ENCODE peak calls at places on chromosomes 2 and 18, in five cellular contexts. N is T-cell; M is DMS153; G is activated T-helper 9 cell treated with anti-CD3 and anti-CD28 coated beads, Interleukin-2, amount 50 U/mL, for 16 hours; U is stimulated activated CD4-positive, alpha-beta T cell treated with anti-CD3 and anti-CD28 coated beads, Interleukin-15, amount 100 ng/mL, for 24 hours. S is an unnamed sample.
A peak's percentile ranks its signal among the peaks of the same experiment; 100 is the strongest.

GRCh38 chr2:86199834-86200177 is 549 bp downstream of the MRPL35 start:
- DNase-seq in N (no peak), M (no peak), G (no peak), U (no peak), S (no peak)

GRCh38 chr18:27581261-27581904 is 396.3 kb upstream of the CHST9 start:
- DNase-seq in G (no peak), M (no peak), N (no peak), U (no peak), S (no peak)

GRCh38 chr18:23740105-23740830 is 51.0 kb downstream of the LAMA3 start:
- DNase-seq in M (no peak), N (no peak), G (no peak), U (no peak), S (peak; percentile 81)

GRCh38 chr2:70125498-70125898 is 38.2 kb downstream of the PCBP1 start:
- DNase-seq in G (no peak), U (no peak), M (no peak), N (no peak), S (no peak)

GRCh38 chr18:46190667-46191066 is 86.5 kb downstream of the HAUS1 start:
- DNase-seq in G (no peak), N (no peak), M (no peak), U (no peak), S (no peak)

GRCh38 chr2:395886-396285 is 108.0 kb upstream of the ALKAL2 start:
- DNase-seq in M (no peak), N (no peak), G (no peak), U (no peak), S (no peak)

GRCh38 chr2:224073676-224074075 is 34.6 kb upstream of the SERPINE2 start:
- DNase-seq in G (no peak), N (no peak), M (no peak), U (no peak), S (no peak)

GRCh38 chr2:140600116-140600515 is 1530.7 kb downstream of the LRP1B start:
- DNase-seq in M (no peak), N (no peak), G (no peak), U (no peak), S (no peak)

GRCh38 chr2:179917272-179917671 is 55.9 kb upstream of the ZNF385B start:
- DNase-seq in M (no peak), U (no peak), G (no peak), N (no peak), S (peak; percentile 2)

GRCh38 chr2:228875152-228875875 is 395.8 kb downstream of the PID1 start:
- DNase-seq in U (no peak), M (no peak), G (no peak), N (no peak), S (no peak)

GRCh38 chr2:100793982-100794381 is 26.0 kb upstream of the NPAS2 start:
- DNase-seq in U (no peak), N (no peak), M (no peak), G (no peak), S (no peak)

GRCh38 chr18:54852780-54853675 is 24.8 kb downstream of the RAB27B start:
- DNase-seq in U (no peak), N (no peak), G (no peak), M (no peak), S (no peak)

GRCh38 chr2:41595235-41595634 is 452.6 kb upstream of the PKDCC start:
- DNase-seq in G (no peak), N (no peak), M (no peak), U (no peak), S (no peak)

GRCh38 chr2:68879296-68879695 is 8.1 kb upstream of the BMP10 start:
- DNase-seq in U (no peak), G (no peak), M (no peak), N (no peak), S (no peak)

GRCh38 chr2:98623657-98624056 is 15.3 kb downstream of the UNC50 start:
- DNase-seq in N (no peak), G (no peak), U (no peak), M (no peak), S (no peak)

GRCh38 chr18:8349608-8350323 is 259.5 kb upstream of the RAB12 start:
- DNase-seq in N (no peak), G (no peak), M (no peak), U (no peak), S (no peak)

GRCh38 chr18:70207181-70207580 is 1.7 kb upstream of the RTTN start:
- DNase-seq in G (no peak), U (no peak), N (no peak), M (no peak), S (no peak)

GRCh38 chr18:8366656-8367055 is 242.6 kb upstream of the RAB12 start:
- DNase-seq in U (no peak), G (no peak), N (no peak), M (no peak), S (no peak)

GRCh38 chr2:123518387-123518786 is 506.7 kb upstream of the CNTNAP5 start:
- DNase-seq in N (no peak), G (no peak), U (no peak), M (no peak), S (no peak)

GRCh38 chr2:62653582-62654422 is 51.7 kb upstream of the EHBP1 start:
- DNase-seq in U (no peak), M (no peak), N (no peak), G (no peak), S (peak; percentile 22)

GRCh38 chr2:15511686-15512085 is 49.4 kb downstream of the NBAS start:
- DNase-seq in G (no peak), U (no peak), N (no peak), M (no peak), S (no peak)

GRCh38 chr2:160812830-160813505 is 319.4 kb upstream of the RBMS1 start:
- DNase-seq in N (no peak), M (no peak), U (no peak), G (no peak), S (no peak)

S was measured in LoVo.